ENCODE peak calls at places on chromosomes 5 and 9, in ten cellular contexts. H is GM13976; J is GM03348; Y is NCI-H2107; K is astrocyte; L is CD4-positive, CD25-positive, alpha-beta regulatory T cell; E is RWPE1; C is trophoblast cell; Z is posterior cingulate gyrus; A is bronchial epithelial cell. D is an unnamed sample.

GRCh38 chr9:124676159-124676551 is 95.0 kb downstream of the NR6A1 start:
- DNase-seq in H (no peak), J (peak), Y (no peak), K (no peak), L (no peak), E (no peak), C (no peak), Z (no peak), A (no peak), D (peak)

GRCh38 chr5:172891716-172892421 is 57.8 kb downstream of the ERGIC1 start:
- DNase-seq in H (no peak), J (no peak), Y (no peak), K (no peak), L (no peak), E (no peak), C (peak), Z (no peak), A (no peak), D (no peak)

GRCh38 chr5:178196986-178197385 is 7.3 kb upstream of the HNRNPAB start:
- DNase-seq in H (no peak), J (no peak), Y (no peak), K (no peak), L (no peak), E (no peak), C (no peak), Z (no peak), A (no peak), D (no peak)

GRCh38 chr9:124342946-124343485 is 72.2 kb downstream of the PSMB7 start:
- DNase-seq in H (no peak), J (peak), Y (peak), K (peak), L (no peak), E (peak), C (no peak), Z (peak), A (peak), D (peak)

GRCh38 chr5:175800656-175801081 is 70.7 kb upstream of the CPLX2 start:
- DNase-seq in H (no peak), J (no peak), Y (no peak), K (peak), L (no peak), E (peak), C (no peak), Z (no peak), A (peak), D (no peak)

GRCh38 chr9:105535920-105536668 is 21.8 kb upstream of the FKTN start:
- DNase-seq in H (no peak), J (no peak), Y (no peak), K (no peak), L (no peak), E (no peak), C (no peak), Z (no peak), A (no peak), D (no peak)

GRCh38 chr5:149240354-149240998 is 31.2 kb upstream of the AFAP1L1 start:
- DNase-seq in H (peak), J (no peak), Y (no peak), K (no peak), L (peak), E (no peak), C (no peak), Z (no peak), A (peak), D (no peak)

GRCh38 chr5:107705390-107706014 is 34.8 kb upstream of the EFNA5 start:
- DNase-seq in H (no peak), J (peak), Y (no peak), K (peak), L (no peak), E (peak), C (no peak), Z (no peak), A (peak), D (peak)

GRCh38 chr9:86286278-86286677 is 3.9 kb upstream of the ISCA1 start:
- DNase-seq in H (no peak), J (no peak), Y (no peak), K (no peak), L (no peak), E (no peak), C (no peak), Z (no peak), A (no peak), D (no peak)

GRCh38 chr9:130186839-130187522 is 14.8 kb downstream of the NCS1 start:
- DNase-seq in H (no peak), J (peak), Y (no peak), K (peak), L (no peak), E (peak), C (peak), Z (no peak), A (peak), D (peak)

D was measured in AG20443.